ENCODE peak calls at places on chromosomes 4 and X, in ten cellular contexts. L, B, S, F, C, W, I, V, E and N are unnamed samples.

GRCh38 chr4:155734065-155734464 is 24.8 kb upstream of the GUCY1B1 start:
- DNase-seq in L (no peak), B (no peak), S (no peak), F (no peak), C (no peak), W (no peak), I (no peak), V (peak; percentile 33), E (no peak), N (no peak)

GRCh38 chrX:20585782-20586181 is 319.1 kb upstream of the RPS6KA3 start:
- DNase-seq in L (no peak), B (no peak), S (no peak), F (no peak), C (no peak), W (no peak), I (no peak), V (peak; percentile 25), E (no peak), N (no peak)

GRCh38 chr4:109803924-109804571 is 2.2 kb upstream of the CFI start:
- DNase-seq in L (peak; percentile 43), B (peak; percentile 17), S (no peak), F (peak; percentile 12), C (no peak), W (peak; percentile 56), I (no peak), V (peak; percentile 23), E (no peak), N (no peak)

GRCh38 chr4:67680568-67681222 is 20.3 kb downstream of the UBA6 start:
- DNase-seq in L (no peak), B (no peak), S (no peak), F (no peak), C (no peak), W (peak; percentile 67), I (no peak), V (no peak), E (no peak), N (no peak)

GRCh38 chr4:86582453-86582852 is 11.7 kb upstream of the PTPN13 start:
- DNase-seq in L (no peak), B (no peak), S (no peak), F (no peak), C (no peak), W (no peak), I (no peak), V (no peak), E (no peak), N (no peak)

GRCh38 chr4:128565565-128566186 is 243.8 kb upstream of the JADE1 start:
- DNase-seq in L (peak; percentile 70), B (no peak), S (no peak), F (peak; percentile 65), C (no peak), W (peak; percentile 67), I (peak; percentile 37), V (peak; percentile 69), E (no peak), N (no peak)

GRCh38 chr4:174036111-174036510 is 247.4 kb downstream of the FBXO8 start:
- DNase-seq in L (no peak), B (no peak), S (no peak), F (peak; percentile 7), C (no peak), W (peak; percentile 56), I (no peak), V (no peak), E (no peak), N (no peak)

GRCh38 chrX:57445046-57445445 is 146.8 kb upstream of the ZXDB start:
- DNase-seq in L (no peak), B (no peak), S (no peak), F (no peak), C (no peak), W (no peak), I (no peak), V (no peak), E (no peak), N (no peak)

GRCh38 chr4:122045533-122045932 is 93.7 kb upstream of the TRPC3 start:
- DNase-seq in L (no peak), B (no peak), S (no peak), F (peak; percentile 75), C (no peak), W (peak; percentile 98), I (no peak), V (peak; percentile 50), E (no peak), N (no peak)

GRCh38 chr4:87405421-87405820 is 14.4 kb upstream of the HSD17B11 start:
- DNase-seq in L (no peak), B (no peak), S (no peak), F (no peak), C (no peak), W (no peak), I (no peak), V (no peak), E (no peak), N (no peak)

GRCh38 chrX:108022491-108023089 is 22.3 kb upstream of the VSIG1 start:
- DNase-seq in L (no peak), B (no peak), S (no peak), F (no peak), C (no peak), W (peak; percentile 29), I (no peak), V (no peak), E (no peak), N (no peak)

GRCh38 chrX:9882669-9883446 is 84.3 kb upstream of the CLDN34 start:
- DNase-seq in L (no peak), B (no peak), S (no peak), F (no peak), C (no peak), W (no peak), I (no peak), V (peak; percentile 43), E (no peak), N (no peak)

GRCh38 chr4:2811830-2812599 is 19.1 kb downstream of the SH3BP2 start:
- DNase-seq in L (peak; percentile 84), B (peak; percentile 51), S (peak; percentile 93), F (no peak), C (peak; percentile 55), W (peak; percentile 84), I (peak; percentile 72), V (peak; percentile 50), E (peak; percentile 45), N (peak; percentile 80)

GRCh38 chrX:118603981-118604380 is 108.4 kb downstream of the DOCK11 start:
- DNase-seq in L (peak; percentile 46), B (peak; percentile 35), S (no peak), F (peak; percentile 72), C (peak; percentile 2), W (peak; percentile 74), I (peak; percentile 7), V (peak; percentile 48), E (peak; percentile 11), N (no peak)

GRCh38 chr4:66949424-66949823 is 595.9 kb downstream of the CENPC start:
- DNase-seq in L (no peak), B (no peak), S (no peak), F (no peak), C (no peak), W (no peak), I (no peak), V (no peak), E (no peak), N (no peak)

GRCh38 chr4:71449040-71449439 is 110.2 kb downstream of the SLC4A4 start:
- DNase-seq in L (no peak), B (no peak), S (no peak), F (no peak), C (no peak), W (no peak), I (no peak), V (no peak), E (no peak), N (no peak)

GRCh38 chr4:171929907-171930306 is 116.7 kb downstream of the GALNTL6 start:
- DNase-seq in L (no peak), B (no peak), S (no peak), F (no peak), C (no peak), W (no peak), I (no peak), V (no peak), E (no peak), N (no peak)

GRCh38 chrX:64176876-64177275 is 28.6 kb downstream of the AMER1 start:
- DNase-seq in L (no peak), B (no peak), S (no peak), F (no peak), C (no peak), W (no peak), I (no peak), V (no peak), E (no peak), N (no peak)

GRCh38 chrX:9341305-9342201 is 123.3 kb upstream of the TBL1X start:
- DNase-seq in L (peak; percentile 43), B (peak; percentile 68), S (peak; percentile 90), F (no peak), C (peak; percentile 70), W (peak; percentile 64), I (no peak), V (peak; percentile 48), E (peak; percentile 32), N (peak; percentile 90)

GRCh38 chr4:66572949-66573348 is 902.7 kb upstream of the EPHA5 start:
- DNase-seq in L (no peak), B (no peak), S (no peak), F (no peak), C (no peak), W (peak; percentile 76), I (no peak), V (no peak), E (no peak), N (no peak)

GRCh38 chr4:6368096-6368495 is 98.4 kb downstream of the WFS1 start:
- DNase-seq in L (no peak), B (no peak), S (peak; percentile 12), F (no peak), C (no peak), W (no peak), I (no peak), V (no peak), E (no peak), N (no peak)